ENCODE peak calls at places on chromosomes 11 and 22, in six cellular contexts. I is A549, F is H9, E is PC-3, U is GM23338, A is neuronal stem cell. C is an unnamed sample.
A peak's percentile ranks its signal among the peaks of the same experiment; 100 is the strongest.

GRCh38 chr11:100890779-100891178 is 203.7 kb downstream of the ARHGAP42 start:
- DNase-seq in I (no peak), U (no peak), F (no peak), E (peak; percentile 28), A (no peak), C (peak; percentile 99)

GRCh38 chr11:36376888-36377758 is 81.0 kb downstream of the PRR5L start:
- DNase-seq in E (no peak), U (peak; percentile 87), I (peak; percentile 52), F (peak; percentile 76), A (peak; percentile 63), C (peak; percentile 48)

GRCh38 chr11:57703341-57703740 is 8.7 kb downstream of the MED19 start:
- DNase-seq in U (no peak), I (no peak), E (no peak), A (no peak), F (no peak), C (peak; percentile 20)

GRCh38 chr22:47307326-47307725 is 544.9 kb downstream of the TBC1D22A start:
- DNase-seq in A (no peak), I (no peak), E (peak; percentile 51), U (no peak), F (no peak), C (no peak)

GRCh38 chr11:86588566-86589090 is 83.8 kb downstream of the ME3 start:
- DNase-seq in E (no peak), A (peak; percentile 95), I (no peak), U (peak; percentile 43), F (no peak), C (peak; percentile 26)

GRCh38 chr22:48838376-48838775 is 989.3 kb downstream of the BRD1 start:
- DNase-seq in A (no peak), U (no peak), E (no peak), I (no peak), F (no peak), C (no peak)

GRCh38 chr11:107844041-107844440 is 14.5 kb downstream of the SLC35F2 start:
- DNase-seq in I (no peak), E (peak; percentile 96), A (no peak), F (no peak), U (no peak), C (peak; percentile 76)

GRCh38 chr11:35280727-35281126 is 138.6 kb downstream of the SLC1A2 start:
- DNase-seq in I (no peak), A (no peak), F (no peak), E (no peak), U (no peak), C (no peak)

GRCh38 chr11:47305734-47306483 is 36.0 kb downstream of the MADD start:
- DNase-seq in E (no peak), I (no peak), F (no peak), A (no peak), U (no peak), C (no peak)

GRCh38 chr11:103988595-103988969 is 47.9 kb upstream of the DDI1 start:
- DNase-seq in E (peak; percentile 82), F (no peak), A (no peak), U (no peak), I (no peak), C (peak; percentile 80)

GRCh38 chr11:112610494-112610893 is 349.8 kb upstream of the PLET1 start:
- DNase-seq in E (no peak), A (no peak), I (no peak), F (no peak), U (no peak), C (no peak)

GRCh38 chr11:112610996-112611795 is 350.0 kb upstream of the NCAM1 start:
- DNase-seq in I (no peak), U (no peak), A (no peak), F (no peak), E (no peak), C (peak; percentile 7)

GRCh38 chr11:112613051-112613972 is 347.9 kb upstream of the NCAM1 start:
- DNase-seq in E (peak; percentile 42), I (no peak), A (no peak), F (no peak), U (no peak), C (peak; percentile 80)

GRCh38 chr11:112614605-112615004 is 346.6 kb upstream of the NCAM1 start:
- DNase-seq in I (no peak), E (no peak), F (no peak), A (no peak), U (no peak), C (no peak)

DNA sequence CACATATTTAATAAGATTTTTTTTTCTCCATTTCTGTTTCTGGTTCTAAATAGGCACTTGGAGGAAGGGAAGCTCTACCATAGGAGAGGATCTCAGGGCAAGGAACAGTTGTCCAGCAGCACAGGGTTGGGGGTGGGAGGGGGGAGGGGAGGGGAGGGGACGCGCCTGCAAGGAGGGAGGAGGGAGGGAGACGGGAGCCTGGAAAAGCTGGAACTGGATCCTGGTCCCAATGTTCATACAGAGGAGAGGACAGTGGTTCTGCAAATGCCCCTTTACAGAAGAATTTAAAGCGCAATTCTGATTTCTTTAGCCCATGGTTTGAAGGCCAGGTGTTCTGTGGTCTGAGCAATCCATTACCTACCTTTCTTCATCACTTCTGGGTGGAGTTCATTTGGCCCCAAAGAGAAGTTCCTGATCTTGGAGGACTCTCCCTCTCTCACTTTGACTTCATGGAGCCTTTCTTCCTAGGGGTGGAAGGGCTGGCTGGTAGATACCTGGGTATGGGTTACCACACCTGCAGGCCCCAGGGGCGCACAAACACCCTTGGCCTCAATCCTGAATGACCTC is 348.9 kb upstream of the NCAM1 start:
- DNase-seq in E (no peak), I (no peak), F (peak; percentile 59), U (peak; percentile 59), A (no peak), C (no peak)
- H3K4me2 ChIP-seq in E (no peak overlapping the region), I (no peak overlapping the region), F (no peak overlapping the region), U (no peak overlapping the region), A (no peak overlapping the region), C (peak overlapping the region; percentile 69)

DNA sequence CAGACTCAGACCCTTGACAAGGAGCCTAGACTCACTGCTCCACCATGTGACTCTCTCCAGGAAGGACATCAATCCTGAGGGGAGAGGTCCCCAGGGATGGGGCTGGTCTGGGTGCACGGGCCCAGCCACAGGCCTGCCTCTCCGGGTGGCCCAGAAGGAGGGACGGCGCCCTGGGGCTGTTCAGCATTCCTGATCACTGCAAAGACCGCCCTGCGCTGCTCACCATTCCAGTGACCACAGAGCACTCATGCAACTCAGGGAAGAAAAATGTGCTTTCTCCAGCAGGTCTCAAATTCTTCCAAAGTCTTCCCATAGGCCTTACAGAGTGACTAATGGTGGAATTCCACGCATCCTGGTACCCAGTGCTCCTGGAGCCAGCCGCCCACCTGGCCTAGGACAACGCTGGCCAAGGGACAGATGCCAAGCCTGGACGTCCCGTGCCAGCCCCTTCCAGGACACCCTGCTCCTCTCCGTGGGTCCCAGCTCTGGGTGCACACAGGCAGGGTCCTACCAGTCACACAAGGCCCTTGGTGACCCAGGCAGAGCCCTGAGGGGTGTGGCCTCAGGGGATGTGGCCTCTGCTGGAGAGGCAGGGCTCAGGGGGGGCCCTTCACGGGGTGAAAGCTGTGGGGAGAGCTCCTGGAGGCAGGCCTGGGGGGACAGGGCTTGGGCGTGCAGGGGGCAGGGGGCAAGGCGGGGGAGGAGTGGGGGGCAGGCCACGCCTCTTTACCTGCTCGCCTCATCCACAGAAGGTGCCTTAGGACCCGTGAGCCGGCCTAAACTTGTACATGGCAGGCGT is 178.8 kb downstream of the IGLL1 start:
- DNase-seq in A (no peak), I (no peak), E (no peak), U (no peak), F (no peak), C (peak; percentile 93)
- H3K4me2 ChIP-seq in A (no peak overlapping the region), I (peak overlapping the region; percentile 98), E (no peak overlapping the region), U (peak overlapping the region; percentile 82), F (no peak overlapping the region), C (peak overlapping the region; percentile 73)

GRCh38 chr22:43990044-43990443 is 34.1 kb upstream of the PARVB start:
- DNase-seq in I (no peak), F (no peak), E (no peak), A (no peak), U (no peak), C (no peak)
- H3K4me2 ChIP-seq in I (no peak overlapping the region), F (no peak overlapping the region), E (no peak overlapping the region), A (no peak overlapping the region), U (no peak overlapping the region), C (no peak overlapping the region)

GRCh38 chr11:19683141-19683805 is 29.4 kb upstream of the NAV2 start:
- DNase-seq in F (no peak), A (no peak), I (no peak), E (no peak), U (no peak), C (no peak)
- H3K4me2 ChIP-seq in F (no peak overlapping the region), A (no peak overlapping the region), I (no peak overlapping the region), E (no peak overlapping the region), U (no peak overlapping the region), C (no peak overlapping the region)

GRCh38 chr11:75471134-75471943 is 38.3 kb upstream of the KLHL35 start:
- DNase-seq in A (no peak), E (no peak), F (no peak), I (no peak), U (no peak), C (no peak)

GRCh38 chr11:75473684-75474083 is 40.7 kb upstream of the KLHL35 start:
- DNase-seq in I (no peak), A (no peak), E (no peak), U (no peak), F (no peak), C (no peak)

GRCh38 chr11:75474240-75474639 is 41.2 kb upstream of the KLHL35 start:
- DNase-seq in A (no peak), U (no peak), F (no peak), I (no peak), E (no peak), C (no peak)

GRCh38 chr11:75470681-75471080 is 37.7 kb upstream of the KLHL35 start:
- DNase-seq in I (no peak), F (no peak), U (no peak), A (no peak), E (no peak), C (no peak)

DNA sequence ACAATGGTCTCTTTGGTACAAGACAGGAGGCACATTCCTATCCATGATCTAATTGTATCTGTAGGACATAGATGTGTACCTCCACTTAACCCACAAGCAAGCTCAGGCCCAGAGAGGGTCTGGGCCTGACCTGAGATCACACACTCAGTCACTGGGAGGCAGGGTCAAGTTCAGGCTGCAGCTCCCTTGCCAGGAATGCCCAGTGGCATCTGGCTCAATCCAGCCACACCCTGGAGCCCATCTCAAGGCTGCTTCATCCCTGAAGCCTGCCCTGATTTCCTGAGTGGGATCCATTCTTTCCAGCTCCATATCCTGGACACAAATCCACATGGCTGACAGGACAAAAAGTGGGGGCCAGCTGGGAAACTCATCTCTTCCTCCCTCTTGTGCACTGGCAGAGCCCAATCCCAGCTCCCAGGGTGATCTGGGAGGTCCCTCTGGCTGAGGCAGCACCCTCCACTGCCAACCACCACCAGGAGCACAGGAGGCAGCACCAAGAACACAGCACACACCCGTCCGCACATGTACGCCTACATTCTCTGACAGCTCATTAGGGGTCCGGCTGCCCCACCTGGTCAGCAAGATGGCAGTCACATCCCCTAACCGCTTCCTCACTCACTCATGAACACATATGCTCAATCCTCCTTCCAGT is 39.2 kb upstream of the KLHL35 start:
- DNase-seq in U (no peak), E (no peak), F (no peak), A (no peak), I (no peak), C (no peak)
- H3K4me2 ChIP-seq in U (no peak overlapping the region), E (no peak overlapping the region), F (no peak overlapping the region), A (no peak overlapping the region), I (no peak overlapping the region), C (no peak overlapping the region)

C was measured in astrocyte.